ENCODE peak calls at places on chromosomes 5 and 9, in eight cellular contexts. R, M, G, A, Q, J, Y and P are unnamed samples.

GRCh38 chr5:163696270-163696887 is 191.0 kb downstream of the MAT2B start:
- DNase-seq in R (peak; percentile 89), M (peak; percentile 91), G (no peak), A (no peak), Q (peak; percentile 60), J (peak; percentile 51), Y (peak; percentile 25), P (peak; percentile 75)

GRCh38 chr5:133298447-133298846 is 246.6 kb downstream of the HSPA4 start:
- DNase-seq in R (no peak), M (no peak), G (no peak), A (no peak), Q (no peak), J (no peak), Y (no peak), P (no peak)

GRCh38 chr5:170903075-170903474 is 41.3 kb downstream of the RANBP17 start:
- DNase-seq in R (no peak), M (no peak), G (no peak), A (no peak), Q (no peak), J (no peak), Y (no peak), P (no peak)

GRCh38 chr9:91089405-91090131 is 272.1 kb downstream of the AUH start:
- DNase-seq in R (peak; percentile 73), M (peak; percentile 77), G (no peak), A (no peak), Q (no peak), J (peak; percentile 47), Y (no peak), P (peak; percentile 71)

GRCh38 chr5:123099514-123100151 is 10.6 kb downstream of the PRDM6 start:
- DNase-seq in R (no peak), M (no peak), G (peak; percentile 33), A (peak; percentile 77), Q (no peak), J (no peak), Y (no peak), P (no peak)

GRCh38 chr9:78292716-78293497 is 4.0 kb upstream of the PSAT1 start:
- DNase-seq in R (no peak), M (no peak), G (no peak), A (no peak), Q (no peak), J (no peak), Y (no peak), P (no peak)

GRCh38 chr5:91419136-91419535 is 36.0 kb upstream of the ARRDC3 start:
- DNase-seq in R (no peak), M (no peak), G (no peak), A (no peak), Q (no peak), J (no peak), Y (no peak), P (no peak)

GRCh38 chr5:132265336-132266030 is 8.0 kb downstream of the PDLIM4 start:
- DNase-seq in R (peak; percentile 96), M (peak; percentile 96), G (peak; percentile 61), A (no peak), Q (peak; percentile 96), J (peak; percentile 91), Y (peak; percentile 76), P (peak; percentile 97)

GRCh38 chr5:180154821-180155220 is 54.2 kb downstream of the RASGEF1C start:
- DNase-seq in R (no peak), M (no peak), G (no peak), A (no peak), Q (no peak), J (no peak), Y (no peak), P (no peak)

GRCh38 chr9:21836437-21837161 is 34.2 kb downstream of the MTAP start:
- DNase-seq in R (peak; percentile 100), M (peak; percentile 97), G (no peak), A (no peak), Q (peak; percentile 99), J (peak; percentile 98), Y (peak; percentile 94), P (peak; percentile 97)

GRCh38 chr5:112642885-112643284 is 94.8 kb upstream of the APC start:
- DNase-seq in R (no peak), M (peak; percentile 14), G (no peak), A (no peak), Q (no peak), J (no peak), Y (no peak), P (no peak)

GRCh38 chr9:136544549-136545064 is 1.2 kb downstream of the NOTCH1 start:
- DNase-seq in R (no peak), M (peak; percentile 43), G (peak; percentile 58), A (peak; percentile 91), Q (no peak), J (no peak), Y (no peak), P (no peak)

GRCh38 chr9:106869458-106869857 is 6.5 kb downstream of the ZNF462 start:
- DNase-seq in R (peak; percentile 60), M (peak; percentile 75), G (no peak), A (no peak), Q (no peak), J (no peak), Y (no peak), P (peak; percentile 38)

GRCh38 chr5:145588113-145588512 is 247.0 kb downstream of the PRELID2 start:
- DNase-seq in R (peak; percentile 7), M (no peak), G (no peak), A (no peak), Q (no peak), J (no peak), Y (no peak), P (no peak)

GRCh38 chr5:51961154-51961562 is 577.9 kb downstream of the ISL1 start:
- DNase-seq in R (no peak), M (no peak), G (no peak), A (no peak), Q (no peak), J (no peak), Y (no peak), P (no peak)

GRCh38 chr5:138594305-138595058 is 19.3 kb upstream of the HSPA9 start:
- DNase-seq in R (no peak), M (no peak), G (no peak), A (no peak), Q (no peak), J (no peak), Y (no peak), P (no peak)

GRCh38 chr9:34381323-34381722 is 4.6 kb upstream of the MYORG start:
- DNase-seq in R (no peak), M (no peak), G (no peak), A (no peak), Q (no peak), J (no peak), Y (no peak), P (no peak)

GRCh38 chr5:133337795-133338445 is 274.4 kb downstream of the FSTL4 start:
- DNase-seq in R (no peak), M (no peak), G (no peak), A (no peak), Q (no peak), J (no peak), Y (no peak), P (no peak)

GRCh38 chr9:35306281-35306680 is 144.5 kb downstream of the UNC13B start:
- DNase-seq in R (peak; percentile 45), M (no peak), G (no peak), A (no peak), Q (no peak), J (no peak), Y (no peak), P (peak; percentile 51)

GRCh38 chr5:150153957-150154617 is 1.6 kb downstream of the PDGFRB start:
- DNase-seq in R (peak; percentile 80), M (peak; percentile 74), G (no peak), A (no peak), Q (no peak), J (no peak), Y (no peak), P (peak; percentile 82)
- H3K4me3 ChIP-seq in R (peak overlapping the region; percentile 76), M (peak overlapping the region; percentile 94), G (peak overlapping the region; percentile 59), A (no peak overlapping the region), Q (peak overlapping the region; percentile 91), J (peak overlapping the region; percentile 89), Y (no peak overlapping the region), P (peak overlapping the region; percentile 99)

DNA sequence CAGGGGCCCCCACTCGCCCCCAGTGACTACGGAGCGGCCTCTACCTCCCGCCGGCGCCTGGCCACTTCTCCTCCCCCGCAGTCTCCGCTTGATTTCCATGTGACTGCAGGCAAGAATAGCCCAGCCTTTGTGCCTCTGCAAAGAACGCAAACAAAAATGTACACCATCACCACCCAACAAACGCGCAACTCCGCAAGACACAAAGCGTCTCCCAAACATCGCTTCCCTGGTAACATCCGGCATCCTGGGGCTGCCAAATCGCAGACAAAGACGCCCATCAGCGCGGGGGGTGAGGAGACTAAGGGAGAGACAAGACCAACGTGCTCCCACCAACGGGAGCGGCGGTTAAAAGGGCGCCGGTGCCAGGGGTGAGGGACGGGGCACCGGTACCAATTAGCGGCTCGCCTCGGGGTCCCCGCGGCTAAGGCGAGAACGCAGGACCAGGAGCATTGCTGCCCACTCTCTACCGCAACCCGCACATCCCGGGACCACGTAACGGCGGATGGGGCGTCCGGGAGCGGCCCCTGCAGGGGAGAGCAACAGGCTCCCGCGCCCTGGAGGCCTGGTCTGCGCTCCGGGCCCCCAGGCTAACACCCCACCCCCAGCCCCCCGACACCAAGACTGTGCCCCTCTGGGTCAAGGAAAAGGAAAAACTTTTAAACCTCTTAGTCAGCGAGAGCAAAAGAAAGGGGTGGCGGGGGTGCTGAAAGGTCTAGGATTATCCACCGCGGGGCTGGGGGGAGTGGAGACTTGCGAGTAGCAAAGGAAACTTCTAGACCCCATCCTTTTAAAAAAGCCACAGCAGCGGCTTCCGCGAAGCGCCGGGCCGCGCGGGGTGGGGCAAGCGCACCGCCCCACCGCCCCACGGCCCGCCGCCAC is 885 bp downstream of the MPDZ start:
- DNase-seq in R (peak; percentile 74), M (peak; percentile 89), G (peak; percentile 75), A (peak; percentile 71), Q (no peak), J (no peak), Y (no peak), P (peak; percentile 82)
- TF ChIP-seq CTCF in R (peak; percentile 19), M (peak; percentile 5), G (no peak), A (no peak), Q (no peak), J (peak; percentile 20), Y (peak; percentile 11), P (peak; percentile 17)

DNA sequence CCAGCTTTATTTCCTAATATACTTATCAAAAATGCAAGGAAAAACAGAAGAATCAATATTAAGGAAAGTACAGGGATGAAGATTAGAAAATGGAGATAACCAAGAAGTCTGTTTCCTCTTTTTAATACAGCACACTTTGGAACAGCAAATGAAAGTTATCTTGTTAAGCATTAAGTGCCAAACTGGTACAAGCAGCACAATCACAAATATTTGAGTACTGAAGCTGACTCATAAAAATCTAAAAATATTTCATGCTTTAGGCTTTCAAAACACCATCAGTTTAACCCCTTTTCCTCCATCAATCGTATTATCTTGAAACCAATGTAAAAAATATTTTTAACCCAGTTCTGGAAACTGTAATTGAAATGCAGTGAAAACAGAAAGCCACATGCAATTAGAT is 2.7 kb downstream of the FBXW11 start:
- DNase-seq in R (no peak), M (peak; percentile 35), G (no peak), A (no peak), Q (no peak), J (no peak), Y (no peak), P (peak; percentile 28)
- H3K4me3 ChIP-seq in R (no peak overlapping the region), M (peak overlapping the region; percentile 96), G (no peak overlapping the region), A (no peak overlapping the region), Q (no peak overlapping the region), J (no peak overlapping the region), Y (no peak overlapping the region), P (no peak overlapping the region)

DNA sequence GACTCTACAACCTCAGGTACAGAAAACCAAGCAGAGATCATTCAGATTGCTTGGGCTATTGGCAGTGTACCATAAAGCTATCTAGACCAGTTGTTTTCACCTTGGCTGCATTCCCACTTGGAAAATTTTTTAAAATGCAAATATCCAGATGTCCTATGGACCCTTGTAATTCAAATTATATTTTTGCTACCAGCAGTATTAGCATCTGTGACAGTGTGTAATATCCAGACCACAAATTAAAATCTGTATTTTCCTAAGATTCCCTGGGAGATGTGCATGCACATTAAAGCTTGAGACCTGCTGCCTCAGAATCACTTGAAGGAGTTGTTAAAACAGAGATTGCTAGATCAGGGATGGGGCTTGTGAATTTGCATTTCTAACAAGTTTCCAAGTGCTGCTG is 381.2 kb upstream of the PDE4D start:
- DNase-seq in R (no peak), M (no peak), G (no peak), A (no peak), Q (no peak), J (no peak), Y (no peak), P (no peak)
- TF ChIP-seq CTCF in R (no peak), M (no peak), G (no peak), A (no peak), Q (no peak), J (no peak), Y (no peak), P (no peak)